ENCODE peak calls at places on chromosomes 1 and 21, in nine cellular contexts. U is PC-3, N is HepG2, O is GM23338, J is neural progenitor cell, M is osteoblast, Q is K562, K is OCI-LY7, H is astrocyte. Z is an unnamed sample.

GRCh38 chr1:35298464-35298863 is 30.0 kb downstream of the ZMYM4 start:
- DNase-seq in U (peak; percentile 37), N (peak; percentile 38), O (peak; percentile 77), J (peak; percentile 61), M (peak; percentile 69), Q (peak; percentile 29), K (peak; percentile 63), H (peak; percentile 16), Z (peak; percentile 48)

GRCh38 chr1:228141871-228142615 is 2.0 kb downstream of the GUK1 start:
- DNase-seq in U (peak; percentile 71), N (no peak), O (no peak), J (no peak), M (no peak), Q (no peak), K (peak; percentile 66), H (peak; percentile 82), Z (no peak)

GRCh38 chr1:240136402-240136801 is 44.7 kb downstream of the FMN2 start:
- DNase-seq in U (peak; percentile 26), N (no peak), O (no peak), J (no peak), M (no peak), Q (no peak), K (no peak), H (peak; percentile 47), Z (peak; percentile 60)

GRCh38 chr1:89277725-89278124 is 5.1 kb upstream of the GBP5 start:
- DNase-seq in U (no peak), N (no peak), O (no peak), J (no peak), M (no peak), Q (no peak), K (no peak), H (no peak), Z (no peak)

GRCh38 chr1:212234431-212235298 is 50.5 kb upstream of the PPP2R5A start:
- DNase-seq in U (peak; percentile 91), N (peak; percentile 32), O (no peak), J (no peak), M (peak; percentile 88), Q (peak; percentile 90), K (no peak), H (peak; percentile 95), Z (peak; percentile 95)

GRCh38 chr1:204350857-204351573 is 8.7 kb downstream of the PLEKHA6 start:
- DNase-seq in U (no peak), N (no peak), O (peak; percentile 96), J (peak; percentile 98), M (no peak), Q (peak; percentile 30), K (peak; percentile 17), H (peak; percentile 64), Z (peak; percentile 82)

GRCh38 chr1:89536555-89537393 is 12.1 kb downstream of the LRRC8B start:
- DNase-seq in U (no peak), N (no peak), O (no peak), J (no peak), M (no peak), Q (no peak), K (no peak), H (no peak), Z (no peak)

GRCh38 chr1:14160766-14161165 is 437.7 kb upstream of the KAZN start:
- DNase-seq in U (no peak), N (no peak), O (no peak), J (no peak), M (no peak), Q (no peak), K (no peak), H (peak; percentile 64), Z (no peak)

GRCh38 chr1:31768939-31769704 is 5.0 kb upstream of the ADGRB2 start:
- DNase-seq in U (no peak), N (no peak), O (no peak), J (no peak), M (no peak), Q (no peak), K (peak; percentile 75), H (no peak), Z (no peak)

GRCh38 chr1:54861070-54861761 is 25.8 kb downstream of the DHCR24 start:
- DNase-seq in U (peak; percentile 55), N (peak; percentile 96), O (no peak), J (no peak), M (peak; percentile 71), Q (peak; percentile 71), K (peak; percentile 23), H (no peak), Z (no peak)

GRCh38 chr1:115969509-115969908 is 6.8 kb upstream of the SLC22A15 start:
- DNase-seq in U (no peak), N (no peak), O (peak; percentile 94), J (peak; percentile 82), M (no peak), Q (peak; percentile 37), K (peak; percentile 67), H (no peak), Z (no peak)

GRCh38 chr1:15258828-15259588 is 12.0 kb downstream of the FHAD1 start:
- DNase-seq in U (no peak), N (no peak), O (no peak), J (no peak), M (no peak), Q (no peak), K (no peak), H (no peak), Z (no peak)

GRCh38 chr1:34926894-34927293 is 2.6 kb downstream of the DLGAP3 start:
- DNase-seq in U (no peak), N (no peak), O (peak; percentile 57), J (peak; percentile 26), M (no peak), Q (no peak), K (no peak), H (no peak), Z (no peak)

GRCh38 chr1:227941509-227942020 is 6.2 kb downstream of the WNT9A start:
- DNase-seq in U (no peak), N (no peak), O (peak; percentile 53), J (no peak), M (peak; percentile 58), Q (no peak), K (no peak), H (no peak), Z (no peak)

GRCh38 chr1:156571959-156572662 is at the start of gene IQGAP3:
- DNase-seq in U (peak; percentile 94), N (peak; percentile 75), O (peak; percentile 96), J (peak; percentile 95), M (peak; percentile 99), Q (peak; percentile 91), K (peak; percentile 76), H (peak; percentile 51), Z (peak; percentile 72)

GRCh38 chr1:166418344-166418895 is 251.6 kb upstream of the FAM78B start:
- DNase-seq in U (no peak), N (no peak), O (no peak), J (no peak), M (no peak), Q (no peak), K (no peak), H (no peak), Z (no peak)

GRCh38 chr21:27021046-27021445 is 54.2 kb upstream of the ADAMTS5 start:
- DNase-seq in U (no peak), N (no peak), O (no peak), J (no peak), M (no peak), Q (no peak), K (no peak), H (no peak), Z (no peak)

GRCh38 chr1:67134692-67135091 is at the start of gene C1orf141:
- DNase-seq in U (no peak), N (no peak), O (peak; percentile 83), J (peak; percentile 77), M (no peak), Q (no peak), K (no peak), H (peak; percentile 23), Z (no peak)

GRCh38 chr1:5297199-5297877 is 642.9 kb downstream of the AJAP1 start:
- DNase-seq in U (no peak), N (no peak), O (no peak), J (no peak), M (no peak), Q (no peak), K (no peak), H (no peak), Z (no peak)

DNA sequence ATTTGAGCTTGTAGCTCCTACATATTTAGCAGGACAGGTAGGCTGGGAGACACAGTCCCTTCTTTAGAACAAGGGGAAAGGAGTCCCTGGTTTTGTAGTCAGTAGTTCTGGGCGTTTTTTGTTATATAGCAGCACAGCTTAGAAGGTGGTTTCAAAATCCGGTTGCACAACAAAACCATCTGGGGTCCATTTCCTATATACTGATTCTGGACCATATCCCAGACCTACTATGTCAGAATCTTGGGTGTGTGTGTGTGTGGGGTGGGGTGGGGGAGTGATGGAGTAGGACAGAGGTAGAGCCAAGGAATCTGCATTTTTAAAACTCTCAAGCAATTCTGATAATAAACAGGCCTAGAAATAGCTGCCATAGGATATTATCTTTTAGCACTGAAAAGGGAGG is 21.6 kb downstream of the METTL13 start:
- DNase-seq in U (no peak), N (no peak), O (no peak), J (no peak), M (no peak), Q (no peak), K (no peak), H (no peak), Z (peak; percentile 92)
- H2AFZ ChIP-seq in U (no peak overlapping the region), N (no peak overlapping the region), O (no peak overlapping the region), J (no peak overlapping the region), M (no peak overlapping the region), Q (no peak overlapping the region), K (no peak overlapping the region), H (no peak overlapping the region), Z (peak overlapping the region; percentile 53)

GRCh38 chr1:42758641-42759040 is 8.2 kb downstream of the P3H1 start:
- DNase-seq in U (no peak), N (no peak), O (no peak), J (no peak), M (no peak), Q (no peak), K (peak; percentile 4), H (no peak), Z (no peak)
- H3K36me3 ChIP-seq in U (peaks cover 6% of the 10 kb centered on the region), N (peaks cover 23% of the 10 kb centered on the region), O (peaks cover 44% of the 10 kb centered on the region), J (peaks cover 6% of the 10 kb centered on the region), M (peaks cover 83% of the 10 kb centered on the region), Q (peaks cover 74% of the 10 kb centered on the region), K (peaks cover 73% of the 10 kb centered on the region), H (peaks cover 61% of the 10 kb centered on the region), Z (peaks cover 32% of the 10 kb centered on the region)

DNA sequence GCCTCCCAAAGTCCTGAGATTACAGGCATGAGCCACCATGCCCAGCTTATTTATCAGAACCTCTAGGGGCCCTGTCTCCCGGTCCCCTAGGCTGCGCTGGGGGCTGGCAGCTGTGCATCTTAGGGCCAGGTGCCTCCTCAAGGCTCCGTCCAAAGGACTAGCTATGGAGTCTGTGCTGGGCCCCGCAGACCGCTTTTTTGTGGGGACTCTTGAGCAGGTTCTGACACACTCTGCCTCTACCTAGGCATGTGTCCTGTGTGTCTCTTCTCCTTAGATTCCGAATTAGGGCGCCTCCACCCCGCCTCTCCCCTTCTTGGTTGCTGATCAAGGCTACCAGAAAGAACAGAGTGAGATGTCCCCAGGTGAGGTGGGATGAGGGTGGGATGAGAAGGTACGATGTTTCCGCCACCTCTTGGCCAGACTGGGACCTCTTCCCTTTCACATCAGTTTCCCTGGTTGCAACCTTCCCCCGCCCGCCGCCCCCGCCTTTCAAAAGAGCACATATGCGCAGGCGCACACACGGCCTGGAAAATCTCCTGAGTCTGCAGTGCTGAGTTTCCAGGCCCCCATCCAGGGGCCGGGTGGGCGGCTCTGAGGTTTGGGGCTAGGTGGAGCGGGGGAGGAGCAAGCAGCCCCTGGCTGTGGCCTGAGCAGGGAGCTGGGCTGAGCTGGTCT is 5.0 kb upstream of the PTPN7 start:
- DNase-seq in U (no peak), N (no peak), O (peak; percentile 43), J (no peak), M (no peak), Q (peak; percentile 83), K (no peak), H (no peak), Z (no peak)
- H3K4me1 ChIP-seq in U (no peaks in the 10 kb centered on the region), N (peaks cover 25% of the 10 kb centered on the region), O (peaks cover 11% of the 10 kb centered on the region), J (peaks cover 11% of the 10 kb centered on the region), M (no peaks in the 10 kb centered on the region), Q (peaks cover 63% of the 10 kb centered on the region), K (peaks cover 57% of the 10 kb centered on the region), H (peaks cover 3% of the 10 kb centered on the region), Z (no peaks in the 10 kb centered on the region)

GRCh38 chr1:81681104-81681503 is 119.6 kb upstream of the ADGRL2 start:
- DNase-seq in U (no peak), N (no peak), O (peak; percentile 3), J (no peak), M (no peak), Q (no peak), K (no peak), H (no peak), Z (no peak)
- H2AFZ ChIP-seq in U (no peak overlapping the region), N (no peak overlapping the region), O (peak overlapping the region; percentile 1), J (peak overlapping the region; percentile 65), M (peak overlapping the region; percentile 7), Q (no peak overlapping the region), K (no peak overlapping the region), H (peak overlapping the region; percentile 19), Z (no peak overlapping the region)

Z was measured in fibroblast of lung.